ENCODE peak calls at places on chromosomes 6 and 20, in seven cellular contexts. F is HL-60, U is GM23338, W is upper lobe of left lung, Y is endothelial cell of umbilical vein, S is K562, D is HepG2. P is an unnamed sample.

GRCh38 chr6:80528115-80528514 is 421.6 kb downstream of the BCKDHB start:
- DNase-seq in F (no peak), U (no peak), W (no peak), Y (no peak), S (no peak), D (no peak), P (no peak)

GRCh38 chr6:149961728-149962425 is 1.9 kb upstream of the ULBP1 start:
- DNase-seq in F (no peak), U (peak), W (no peak), Y (peak), S (no peak), D (no peak), P (peak)

GRCh38 chr20:61798632-61799031 is 267.0 kb downstream of the TAF4 start:
- DNase-seq in F (no peak), U (no peak), W (no peak), Y (no peak), S (no peak), D (no peak), P (no peak)

GRCh38 chr20:36128463-36129176 is 25.9 kb upstream of the EPB41L1 start:
- DNase-seq in F (no peak), U (no peak), W (no peak), Y (no peak), S (no peak), D (no peak), P (no peak)

GRCh38 chr6:150687508-150687907 is 87.8 kb downstream of the PLEKHG1 start:
- DNase-seq in F (no peak), U (no peak), W (no peak), Y (peak), S (no peak), D (peak), P (no peak)

GRCh38 chr6:56510984-56511531 is 131.6 kb downstream of the DST start:
- DNase-seq in F (no peak), U (no peak), W (no peak), Y (no peak), S (peak), D (peak), P (no peak)

GRCh38 chr6:31308050-31308844 is 36.4 kb upstream of the HLA-C start:
- DNase-seq in F (no peak), U (peak), W (peak), Y (no peak), S (peak), D (no peak), P (no peak)

GRCh38 chr6:108118791-108119211 is 44.3 kb upstream of the OSTM1 start:
- DNase-seq in F (no peak), U (no peak), W (no peak), Y (peak), S (no peak), D (no peak), P (no peak)

GRCh38 chr20:51481311-51481997 is 61.1 kb downstream of the NFATC2 start:
- DNase-seq in F (no peak), U (no peak), W (peak), Y (no peak), S (no peak), D (no peak), P (no peak)

GRCh38 chr20:37657924-37658800 is 35.7 kb upstream of the CTNNBL1 start:
- DNase-seq in F (no peak), U (no peak), W (no peak), Y (no peak), S (no peak), D (no peak), P (no peak)

GRCh38 chr6:128397996-128398395 is 122.4 kb downstream of the PTPRK start:
- DNase-seq in F (no peak), U (peak), W (no peak), Y (no peak), S (no peak), D (no peak), P (no peak)

GRCh38 chr20:53124075-53124532 is 151.9 kb downstream of the TSHZ2 start:
- DNase-seq in F (no peak), U (no peak), W (no peak), Y (no peak), S (no peak), D (no peak), P (no peak)

GRCh38 chr6:4496284-4496683 is 279.9 kb upstream of the CDYL start:
- DNase-seq in F (no peak), U (no peak), W (no peak), Y (no peak), S (no peak), D (no peak), P (no peak)

GRCh38 chr6:87210979-87211378 is 55.6 kb downstream of the ZNF292 start:
- DNase-seq in F (no peak), U (no peak), W (no peak), Y (no peak), S (no peak), D (no peak), P (no peak)

GRCh38 chr6:112330071-112330876 is 16.9 kb upstream of the RFPL4B start:
- DNase-seq in F (no peak), U (no peak), W (no peak), Y (peak), S (no peak), D (no peak), P (no peak)

GRCh38 chr6:116530436-116530835 is 15.0 kb downstream of the TRAPPC3L start:
- DNase-seq in F (no peak), U (no peak), W (no peak), Y (no peak), S (no peak), D (peak), P (no peak)

GRCh38 chr6:12440981-12441380 is 150.8 kb downstream of the EDN1 start:
- DNase-seq in F (no peak), U (peak), W (no peak), Y (peak), S (peak), D (no peak), P (no peak)

GRCh38 chr6:38509713-38510112 is 130.0 kb downstream of the BTBD9 start:
- DNase-seq in F (no peak), U (peak), W (no peak), Y (no peak), S (no peak), D (peak), P (no peak)

GRCh38 chr6:98946877-98947410 is 802 bp downstream of the FBXL4 start:
- DNase-seq in F (no peak), U (no peak), W (peak), Y (no peak), S (no peak), D (no peak), P (no peak)

GRCh38 chr20:709864-710761 is 34.5 kb upstream of the SCRT2 start:
- DNase-seq in F (no peak), U (peak), W (no peak), Y (no peak), S (no peak), D (no peak), P (no peak)

GRCh38 chr6:20403766-20404640 is 2.3 kb downstream of the E2F3 start:
- DNase-seq in F (no peak), U (peak), W (no peak), Y (peak), S (peak), D (peak), P (no peak)

GRCh38 chr6:111605100-111605748 is 454 bp downstream of the TRAF3IP2 start:
- DNase-seq in F (peak), U (peak), W (peak), Y (peak), S (peak), D (no peak), P (peak)

GRCh38 chr6:17719323-17720041 is 12.8 kb upstream of the NUP153 start:
- DNase-seq in F (no peak), U (no peak), W (no peak), Y (no peak), S (no peak), D (no peak), P (no peak)

GRCh38 chr20:52937701-52938100 is 34.5 kb upstream of the TSHZ2 start:
- DNase-seq in F (no peak), U (peak), W (no peak), Y (no peak), S (no peak), D (peak), P (no peak)

GRCh38 chr20:62832951-62833391 is 16.1 kb downstream of the COL9A3 start:
- DNase-seq in F (peak), U (no peak), W (peak), Y (no peak), S (no peak), D (no peak), P (no peak)

GRCh38 chr6:118444796-118445195 is 103.3 kb upstream of the PLN start:
- DNase-seq in F (no peak), U (no peak), W (no peak), Y (no peak), S (no peak), D (no peak), P (no peak)

GRCh38 chr20:9160760-9161159 is 91.9 kb downstream of the PLCB4 start:
- DNase-seq in F (no peak), U (no peak), W (no peak), Y (no peak), S (no peak), D (no peak), P (no peak)

GRCh38 chr6:166989427-166990034 is 9.7 kb upstream of the CEP43 start:
- DNase-seq in F (no peak), U (peak), W (no peak), Y (peak), S (no peak), D (peak), P (no peak)

GRCh38 chr6:168873266-168873665 is 380.4 kb downstream of the THBS2 start:
- DNase-seq in F (no peak), U (no peak), W (no peak), Y (no peak), S (no peak), D (no peak), P (no peak)

GRCh38 chr20:23823621-23824324 is 2.8 kb downstream of the CST2 start:
- DNase-seq in F (no peak), U (no peak), W (no peak), Y (no peak), S (no peak), D (no peak), P (no peak)

GRCh38 chr6:125802383-125802782 is 11.6 kb downstream of the NCOA7 start:
- DNase-seq in F (no peak), U (no peak), W (no peak), Y (no peak), S (no peak), D (no peak), P (no peak)

GRCh38 chr6:137002505-137002904 is 42.3 kb downstream of the IL20RA start:
- DNase-seq in F (no peak), U (no peak), W (no peak), Y (no peak), S (no peak), D (no peak), P (no peak)

GRCh38 chr6:37725967-37726366 is 28.3 kb upstream of the MDGA1 start:
- DNase-seq in F (no peak), U (no peak), W (no peak), Y (no peak), S (no peak), D (no peak), P (no peak)

GRCh38 chr6:35568967-35569606 is 56.4 kb upstream of the TULP1 start:
- DNase-seq in F (no peak), U (peak), W (peak), Y (no peak), S (no peak), D (peak), P (peak)

GRCh38 chr20:46987001-46987400 is 92.4 kb downstream of the EYA2 start:
- DNase-seq in F (no peak), U (no peak), W (no peak), Y (no peak), S (no peak), D (no peak), P (no peak)

GRCh38 chr20:46992640-46993035 is 98.0 kb downstream of the EYA2 start:
- DNase-seq in F (no peak), U (peak), W (no peak), Y (no peak), S (no peak), D (no peak), P (no peak)

GRCh38 chr20:46991850-46992639 is 97.4 kb downstream of the EYA2 start:
- DNase-seq in F (no peak), U (peak), W (no peak), Y (no peak), S (no peak), D (no peak), P (no peak)

GRCh38 chr20:46990811-46991567 is 96.3 kb downstream of the EYA2 start:
- DNase-seq in F (no peak), U (no peak), W (no peak), Y (no peak), S (no peak), D (no peak), P (no peak)

GRCh38 chr20:46990017-46990810 is 95.6 kb downstream of the EYA2 start:
- DNase-seq in F (no peak), U (no peak), W (no peak), Y (no peak), S (peak), D (no peak), P (peak)
- TF ChIP-seq CTCF in F (no peak), U (no peak), W (no peak), Y (no peak), S (no peak), D (no peak), P (no peak)

DNA sequence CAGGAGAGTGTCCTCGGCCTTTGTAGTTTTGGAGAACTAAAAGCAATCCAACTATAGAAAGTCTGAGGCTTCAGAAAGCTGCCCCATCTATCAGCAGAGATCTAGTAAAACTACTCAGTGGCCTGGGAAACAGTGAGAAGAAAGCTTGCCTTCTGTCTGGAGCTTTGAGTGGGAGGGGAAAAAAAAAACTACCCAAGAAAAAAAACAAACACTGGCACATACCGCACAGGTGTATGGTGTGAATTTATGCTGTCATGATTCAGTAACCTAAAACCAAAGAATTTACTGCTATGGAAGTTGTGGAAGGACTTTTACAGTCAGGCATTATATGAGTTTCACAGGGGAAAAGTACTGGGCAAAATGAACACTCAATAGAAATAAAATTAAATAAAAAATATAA is 280.5 kb downstream of the ADGRB3 start:
- DNase-seq in F (no peak), U (no peak), W (no peak), Y (no peak), S (no peak), D (no peak), P (no peak)
- TF ChIP-seq POLR2AphosphoS5 in F (no peak), U (no peak), W (no peak), Y (no peak), S (no peak), D (no peak), P (no peak)

DNA sequence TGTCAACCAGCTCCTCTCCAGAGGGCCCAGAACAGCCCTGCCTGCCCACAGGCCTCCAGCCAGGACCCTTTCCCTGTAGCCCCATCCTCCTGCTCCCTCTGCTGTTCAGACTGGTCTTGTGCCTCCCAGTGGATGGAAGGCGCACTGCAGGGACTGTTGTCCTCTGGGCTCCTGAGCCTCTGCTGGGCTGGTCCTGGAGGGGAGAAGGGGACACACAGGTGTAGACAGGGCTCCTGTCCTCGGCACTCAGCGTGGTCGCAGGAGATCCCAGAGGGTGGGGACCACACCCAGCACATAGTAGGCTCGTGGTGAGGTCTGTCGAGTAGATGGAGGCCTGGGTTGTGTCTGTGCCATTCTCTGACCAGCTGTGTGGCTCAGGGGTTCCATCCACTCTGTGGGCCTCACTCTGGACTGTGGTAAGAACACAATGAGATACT is 11.5 kb downstream of the ITPR3 start:
- DNase-seq in F (no peak), U (peak), W (no peak), Y (peak), S (peak), D (peak), P (peak)
- TF ChIP-seq CTCF in F (peak), U (peak), W (peak), Y (peak), S (peak), D (peak), P (peak)

DNA sequence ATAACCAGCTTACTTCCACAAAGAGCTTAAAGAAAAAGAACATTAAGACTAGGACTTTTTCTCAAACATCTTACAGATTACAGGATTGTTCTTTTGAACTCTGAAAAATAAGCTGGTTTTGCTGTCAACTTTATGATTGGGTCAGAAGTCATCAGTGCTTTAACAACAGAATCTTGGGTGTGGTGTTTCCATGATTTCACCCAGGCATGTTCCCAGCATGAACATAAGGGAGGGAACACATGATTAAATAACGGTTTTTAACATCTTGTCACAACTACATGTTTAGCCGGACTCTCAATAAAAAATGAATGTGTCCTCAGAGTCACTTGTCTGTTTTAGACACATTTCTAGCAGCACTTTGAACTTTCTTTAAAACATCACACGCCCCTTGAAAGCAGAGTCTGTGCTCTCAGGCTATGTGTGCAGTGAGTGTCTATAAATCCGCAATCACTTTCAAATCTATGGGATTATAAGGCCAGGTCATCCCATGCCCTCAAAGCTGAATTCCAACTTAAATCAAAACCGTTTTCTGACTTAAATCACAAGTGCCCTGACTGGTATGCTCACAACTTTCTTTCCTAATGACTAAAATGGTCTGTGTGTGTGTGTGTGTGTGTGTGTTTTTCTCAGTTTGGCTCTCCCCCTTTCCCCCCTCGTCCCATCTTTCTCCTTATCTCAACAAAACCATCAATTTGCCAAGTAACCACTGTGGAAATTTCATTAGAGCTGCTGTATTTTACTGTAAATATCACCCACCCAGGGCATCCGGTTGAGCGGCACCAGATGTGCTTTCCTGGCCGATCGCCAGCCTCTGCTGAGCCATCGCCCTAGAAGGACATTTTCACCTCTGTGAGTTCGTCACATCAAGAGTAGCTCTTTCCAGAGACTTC is 216.8 kb upstream of the DTNBP1 start:
- DNase-seq in F (peak), U (no peak), W (peak), Y (peak), S (peak), D (no peak), P (peak)
- TF ChIP-seq POLR2AphosphoS5 in F (peak), U (no peak), W (no peak), Y (no peak), S (no peak), D (no peak), P (no peak)

DNA sequence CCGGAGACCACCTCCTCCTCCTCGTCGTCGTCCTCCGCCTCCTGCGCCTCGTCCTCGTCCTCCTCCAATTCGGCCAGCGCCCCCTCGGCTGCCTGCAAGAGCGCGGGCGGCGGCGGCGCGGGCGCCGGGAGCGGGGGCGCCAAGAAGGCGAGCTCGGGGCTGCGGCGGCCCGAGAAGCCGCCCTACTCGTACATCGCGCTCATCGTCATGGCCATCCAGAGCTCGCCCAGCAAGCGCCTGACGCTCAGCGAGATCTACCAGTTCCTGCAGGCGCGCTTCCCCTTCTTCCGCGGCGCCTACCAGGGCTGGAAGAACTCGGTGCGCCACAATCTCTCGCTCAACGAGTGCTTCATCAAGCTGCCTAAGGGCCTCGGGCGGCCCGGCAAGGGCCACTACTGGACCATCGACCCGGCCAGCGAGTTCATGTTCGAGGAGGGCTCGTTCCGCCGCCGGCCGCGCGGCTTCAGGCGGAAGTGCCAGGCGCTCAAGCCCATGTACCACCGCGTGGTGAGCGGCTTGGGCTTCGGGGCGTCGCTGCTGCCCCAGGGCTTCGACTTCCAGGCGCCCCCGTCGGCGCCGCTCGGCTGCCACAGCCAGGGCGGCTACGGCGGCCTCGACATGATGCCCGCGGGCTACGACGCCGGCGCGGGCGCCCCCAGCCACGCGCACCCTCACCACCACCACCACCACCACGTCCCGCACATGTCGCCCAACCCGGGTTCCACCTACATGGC is 862 bp downstream of the FOXF2 start:
- DNase-seq in F (peak), U (peak), W (no peak), Y (peak), S (no peak), D (no peak), P (peak)
- TF ChIP-seq CTCF in F (no peak), U (no peak), W (no peak), Y (no peak), S (no peak), D (no peak), P (no peak)

DNA sequence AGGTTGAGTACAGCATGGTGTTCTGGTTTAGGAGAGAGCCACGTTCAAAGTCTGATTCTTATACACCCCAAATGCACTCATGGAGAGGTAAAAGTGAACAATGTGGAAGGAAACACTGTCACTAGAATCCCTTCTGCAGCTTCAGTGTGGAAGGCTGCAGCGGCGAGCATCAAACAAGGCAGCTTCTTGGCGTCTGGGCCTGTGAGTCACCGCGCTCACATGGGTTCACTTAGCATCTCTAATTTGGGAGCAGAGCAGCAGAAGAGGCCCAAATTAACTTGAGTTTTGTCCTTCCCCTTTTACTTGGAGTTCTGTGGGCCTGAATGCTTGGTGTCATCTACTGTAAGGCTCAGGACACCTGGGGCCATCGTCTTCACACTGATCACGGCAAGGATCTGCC is 10.9 kb upstream of the E2F1 start:
- DNase-seq in F (no peak), U (no peak), W (no peak), Y (no peak), S (no peak), D (no peak), P (peak)
- TF ChIP-seq POLR2AphosphoS5 in F (no peak), U (no peak), W (no peak), Y (no peak), S (no peak), D (no peak), P (no peak)

DNA sequence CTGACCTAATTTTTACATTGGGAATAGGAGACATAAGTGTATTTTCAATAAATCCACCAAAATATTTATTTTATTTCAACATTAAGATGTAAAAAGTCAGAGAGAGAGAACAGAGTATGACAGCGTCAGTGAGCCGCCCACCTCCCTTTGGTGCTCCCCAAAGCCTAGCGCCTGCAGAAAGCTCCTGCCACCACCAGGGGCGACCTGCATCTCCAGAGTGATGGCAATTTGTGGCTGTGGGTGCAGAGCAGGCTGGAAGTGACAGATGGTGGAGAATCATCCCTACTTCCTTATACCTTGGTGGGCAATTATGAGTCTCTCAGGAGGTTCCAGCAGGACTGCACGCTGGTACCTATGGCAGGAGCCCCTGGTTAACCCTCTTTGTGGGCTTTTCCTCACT is 87.3 kb downstream of the PTPRT start:
- DNase-seq in F (peak), U (peak), W (no peak), Y (no peak), S (peak), D (no peak), P (no peak)
- TF ChIP-seq CTCF in F (no peak), U (peak), W (no peak), Y (no peak), S (peak), D (no peak), P (no peak)

P was measured in suprapubic skin.